ENCODE peak calls at places on chromosomes 5 and 9, in six cellular contexts. Q, D, U, P, W and R are unnamed samples.
A peak's percentile ranks its signal among the peaks of the same experiment; 100 is the strongest.

GRCh38 chr5:110478899-110479298 is 247.6 kb downstream of the TMEM232 start:
- DNase-seq in Q (no peak), D (no peak), U (no peak), P (no peak), W (no peak), R (no peak)

GRCh38 chr5:53360811-53361210 is 119.6 kb upstream of the FST start:
- DNase-seq in Q (no peak), D (no peak), U (no peak), P (no peak), W (no peak), R (no peak)

GRCh38 chr5:32511778-32512374 is 67.3 kb upstream of the ZFR start:
- DNase-seq in Q (no peak), D (no peak), U (no peak), P (no peak), W (no peak), R (peak; percentile 38)

GRCh38 chr9:137365552-137366444 is 57.2 kb downstream of the EXD3 start:
- DNase-seq in Q (no peak), D (no peak), U (no peak), P (no peak), W (no peak), R (no peak)

GRCh38 chr9:81318571-81318970 is 370.8 kb downstream of the TLE1 start:
- DNase-seq in Q (no peak), D (no peak), U (no peak), P (no peak), W (no peak), R (no peak)

GRCh38 chr9:77820293-77820954 is 172.3 kb upstream of the GNA14 start:
- DNase-seq in Q (peak; percentile 11), D (no peak), U (no peak), P (no peak), W (no peak), R (no peak)

GRCh38 chr5:68333649-68334549 is 118.3 kb downstream of the PIK3R1 start:
- DNase-seq in Q (no peak), D (no peak), U (no peak), P (no peak), W (no peak), R (peak; percentile 45)

GRCh38 chr9:106862946-106863740 is at the start of gene ZNF462:
- DNase-seq in Q (peak; percentile 79), D (no peak), U (peak; percentile 66), P (no peak), W (no peak), R (peak; percentile 80)

GRCh38 chr5:168529361-168530234 is 493 bp downstream of the FBLL1 start:
- DNase-seq in Q (peak; percentile 18), D (no peak), U (peak; percentile 38), P (peak; percentile 58), W (no peak), R (no peak)

GRCh38 chr5:14593326-14594036 is 11.9 kb downstream of the OTULINL start:
- DNase-seq in Q (no peak), D (no peak), U (no peak), P (no peak), W (no peak), R (no peak)

GRCh38 chr5:119743927-119744326 is 114.6 kb downstream of the FAM170A start:
- DNase-seq in Q (peak; percentile 64), D (no peak), U (no peak), P (no peak), W (no peak), R (peak; percentile 71)

GRCh38 chr5:140216468-140217074 is 41.6 kb downstream of the CYSTM1 start:
- DNase-seq in Q (no peak), D (no peak), U (no peak), P (no peak), W (no peak), R (no peak)

GRCh38 chr9:93451762-93452709 is 551 bp downstream of the FAM120A start:
- DNase-seq in Q (peak; percentile 69), D (peak; percentile 29), U (peak; percentile 70), P (peak; percentile 77), W (peak; percentile 81), R (peak; percentile 52)

GRCh38 chr5:88660947-88661869 is 221.8 kb downstream of the MEF2C start:
- DNase-seq in Q (peak; percentile 89), D (no peak), U (peak; percentile 78), P (no peak), W (peak; percentile 67), R (peak; percentile 97)

GRCh38 chr9:95182854-95183563 is 134.5 kb downstream of the FANCC start:
- DNase-seq in Q (peak; percentile 47), D (no peak), U (peak; percentile 52), P (no peak), W (no peak), R (no peak)

GRCh38 chr9:23736293-23736692 is 89.7 kb downstream of the ELAVL2 start:
- DNase-seq in Q (no peak), D (no peak), U (no peak), P (no peak), W (no peak), R (no peak)

GRCh38 chr9:115373000-115373709 is 255.2 kb upstream of the TNC start:
- DNase-seq in Q (peak; percentile 75), D (no peak), U (no peak), P (no peak), W (no peak), R (peak; percentile 78)

DNA sequence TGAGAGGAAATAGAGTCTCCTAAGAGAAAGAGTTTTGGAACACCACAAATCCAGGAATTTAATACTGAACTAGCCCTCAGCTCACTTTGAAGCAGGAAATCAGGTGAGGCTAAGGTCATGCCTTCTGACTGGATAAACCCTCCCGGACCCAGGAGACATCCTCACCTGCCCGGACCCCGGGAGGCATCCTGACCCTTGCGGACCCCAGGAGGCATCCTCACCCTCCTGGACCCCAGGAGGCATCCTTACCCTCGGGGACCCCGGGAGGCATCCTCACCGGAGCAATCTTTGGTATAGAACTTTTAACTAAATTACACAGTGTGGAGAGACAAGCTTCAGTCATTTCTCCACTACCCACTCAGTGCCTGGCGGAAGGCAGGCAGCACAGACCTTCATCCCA is 21.1 kb downstream of the STXBP1 start:
- DNase-seq in Q (no peak), D (no peak), U (no peak), P (no peak), W (peak; percentile 41), R (no peak)
- H3K27me3 ChIP-seq in Q (no peaks in the 10 kb centered on the region), D (no peaks in the 10 kb centered on the region), U (no peaks in the 10 kb centered on the region), P (no peaks in the 10 kb centered on the region), W (no peaks in the 10 kb centered on the region), R (peaks cover 3% of the 10 kb centered on the region)

GRCh38 chr5:42767491-42768105 is 11.0 kb downstream of the CCDC152 start:
- DNase-seq in Q (peak; percentile 49), D (no peak), U (no peak), P (no peak), W (no peak), R (no peak)
- H3K27ac ChIP-seq in Q (no peak overlapping the region), D (no peak overlapping the region), U (no peak overlapping the region), P (no peak overlapping the region), W (no peak overlapping the region), R (no peak overlapping the region)

GRCh38 chr5:157912621-157913325 is 53.8 kb upstream of the CLINT1 start:
- DNase-seq in Q (peak; percentile 51), D (no peak), U (no peak), P (no peak), W (no peak), R (no peak)
- H3K4me1 ChIP-seq in Q (peaks cover 16% of the 10 kb centered on the region), D (no peaks in the 10 kb centered on the region), U (peaks cover 5% of the 10 kb centered on the region), P (peaks cover 45% of the 10 kb centered on the region), W (peaks cover 26% of the 10 kb centered on the region), R (no peaks in the 10 kb centered on the region)

GRCh38 chr9:121587863-121588262 is 63.6 kb upstream of the DAB2IP start:
- DNase-seq in Q (no peak), D (no peak), U (no peak), P (no peak), W (no peak), R (no peak)
- H3K27me3 ChIP-seq in Q (peaks cover 7% of the 10 kb centered on the region), D (peaks cover 2% of the 10 kb centered on the region), U (no peaks in the 10 kb centered on the region), P (no peaks in the 10 kb centered on the region), W (no peaks in the 10 kb centered on the region), R (peaks cover 14% of the 10 kb centered on the region)

GRCh38 chr5:143155445-143155844 is 248.0 kb downstream of the NR3C1 start:
- DNase-seq in Q (no peak), D (no peak), U (no peak), P (no peak), W (no peak), R (no peak)

GRCh38 chr5:143153332-143154119 is 250.0 kb downstream of the NR3C1 start:
- DNase-seq in Q (no peak), D (no peak), U (peak; percentile 68), P (peak; percentile 84), W (no peak), R (no peak)

GRCh38 chr5:143156556-143156955 is 246.9 kb downstream of the NR3C1 start:
- DNase-seq in Q (no peak), D (no peak), U (no peak), P (no peak), W (no peak), R (no peak)

GRCh38 chr5:143152445-143152844 is 251.0 kb downstream of the NR3C1 start:
- DNase-seq in Q (no peak), D (no peak), U (no peak), P (no peak), W (no peak), R (no peak)

GRCh38 chr5:143154495-143155375 is 248.8 kb downstream of the NR3C1 start:
- DNase-seq in Q (no peak), D (no peak), U (no peak), P (no peak), W (no peak), R (no peak)
- H3K27ac ChIP-seq in Q (peak overlapping the region; percentile 47), D (no peak overlapping the region), U (no peak overlapping the region), P (peak overlapping the region; percentile 72), W (peak overlapping the region; percentile 32), R (no peak overlapping the region)

DNA sequence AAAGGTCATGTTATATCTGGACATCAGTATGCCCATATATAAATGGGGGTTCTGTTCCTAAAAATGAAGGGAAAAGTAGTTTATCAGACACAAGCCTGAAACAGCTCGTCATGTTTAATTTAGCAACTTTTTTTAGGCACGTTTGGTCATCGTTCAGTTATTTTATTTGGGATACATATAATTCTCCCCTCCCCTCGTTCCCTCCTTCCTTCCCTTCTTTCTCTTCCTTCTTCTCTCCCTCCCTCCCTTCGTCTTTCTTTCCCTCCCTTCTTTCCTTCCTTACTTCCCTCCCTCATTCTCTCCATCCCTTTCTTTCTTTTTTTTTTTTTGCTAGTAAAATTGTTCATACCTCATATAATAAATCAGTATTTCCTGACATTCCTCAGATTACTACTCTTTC is 3.4 kb downstream of the PPWD1 start:
- DNase-seq in Q (no peak), D (no peak), U (no peak), P (no peak), W (no peak), R (no peak)
- H3K4me1 ChIP-seq in Q (peaks cover 6% of the 10 kb centered on the region), D (no peaks in the 10 kb centered on the region), U (peaks cover 7% of the 10 kb centered on the region), P (peaks cover 25% of the 10 kb centered on the region), W (peaks cover 21% of the 10 kb centered on the region), R (peaks cover 5% of the 10 kb centered on the region)

GRCh38 chr9:134938346-134939079 is 20.8 kb upstream of the FCN1 start:
- DNase-seq in Q (no peak), D (no peak), U (no peak), P (no peak), W (no peak), R (no peak)
- H3K27me3 ChIP-seq in Q (no peaks in the 10 kb centered on the region), D (no peaks in the 10 kb centered on the region), U (no peaks in the 10 kb centered on the region), P (peaks cover 61% of the 10 kb centered on the region), W (peaks cover 17% of the 10 kb centered on the region), R (peaks cover 72% of the 10 kb centered on the region)